ENCODE peak calls at places on chromosomes 1 and 21, in nine cellular contexts. One of them, this sample, is unnamed. For H3K9me3 and H3K4me1, the result is how much of the 10 kb centered on the place peaks cover.

GRCh38 chr1:237684236-237684635 is 206.5 kb downstream of the ZP4 start:
- DNase-seq in uterus: no peak
- DNase-seq in naive thymus-derived CD4-positive, alpha-beta T cell: no peak
- DNase-seq in cardiac muscle cell: peak
- DNase-seq in heart left ventricle: no peak
- DNase-seq in mesenchymal stem cell: peak
- DNase-seq in psoas muscle: no peak
- DNase-seq in Peyer's patch: no peak
- DNase-seq in ovary: no peak
- DNase-seq in this sample: no peak

GRCh38 chr1:192067360-192067759 is 90.9 kb upstream of the RGS18 start:
- DNase-seq in uterus: no peak
- DNase-seq in naive thymus-derived CD4-positive, alpha-beta T cell: no peak
- DNase-seq in cardiac muscle cell: no peak
- DNase-seq in heart left ventricle: no peak
- DNase-seq in mesenchymal stem cell: no peak
- DNase-seq in psoas muscle: no peak
- DNase-seq in Peyer's patch: no peak
- DNase-seq in ovary: no peak
- DNase-seq in this sample: no peak

GRCh38 chr1:111602974-111603373 is 16.6 kb upstream of the RAP1A start:
- DNase-seq in uterus: no peak
- DNase-seq in naive thymus-derived CD4-positive, alpha-beta T cell: no peak
- DNase-seq in cardiac muscle cell: no peak
- DNase-seq in heart left ventricle: no peak
- DNase-seq in mesenchymal stem cell: no peak
- DNase-seq in psoas muscle: no peak
- DNase-seq in Peyer's patch: no peak
- DNase-seq in ovary: no peak
- DNase-seq in this sample: no peak

GRCh38 chr1:90704817-90705216 is 12.3 kb downstream of the BARHL2 start:
- DNase-seq in uterus: no peak
- DNase-seq in naive thymus-derived CD4-positive, alpha-beta T cell: no peak
- DNase-seq in cardiac muscle cell: no peak
- DNase-seq in heart left ventricle: no peak
- DNase-seq in mesenchymal stem cell: no peak
- DNase-seq in psoas muscle: no peak
- DNase-seq in Peyer's patch: no peak
- DNase-seq in ovary: no peak
- DNase-seq in this sample: no peak

GRCh38 chr1:151839457-151840409 is at the start of gene C2CD4D:
- DNase-seq in uterus: no peak
- DNase-seq in naive thymus-derived CD4-positive, alpha-beta T cell: peak
- DNase-seq in cardiac muscle cell: peak
- DNase-seq in heart left ventricle: peak
- DNase-seq in mesenchymal stem cell: peak
- DNase-seq in psoas muscle: no peak
- DNase-seq in Peyer's patch: peak
- DNase-seq in ovary: no peak
- DNase-seq in this sample: peak

GRCh38 chr1:16163882-16164820 is 8.3 kb upstream of the EPHA2 start:
- DNase-seq in uterus: peak
- DNase-seq in naive thymus-derived CD4-positive, alpha-beta T cell: no peak
- DNase-seq in cardiac muscle cell: peak
- DNase-seq in heart left ventricle: no peak
- DNase-seq in mesenchymal stem cell: peak
- DNase-seq in psoas muscle: no peak
- DNase-seq in Peyer's patch: no peak
- DNase-seq in ovary: no peak
- DNase-seq in this sample: no peak

GRCh38 chr1:218211241-218211640 is 73.9 kb upstream of the RRP15 start:
- DNase-seq in uterus: no peak
- DNase-seq in naive thymus-derived CD4-positive, alpha-beta T cell: no peak
- DNase-seq in cardiac muscle cell: peak
- DNase-seq in heart left ventricle: no peak
- DNase-seq in mesenchymal stem cell: no peak
- DNase-seq in psoas muscle: no peak
- DNase-seq in Peyer's patch: no peak
- DNase-seq in ovary: no peak
- DNase-seq in this sample: no peak

GRCh38 chr1:229377429-229377828 is 34.6 kb upstream of the CCSAP start:
- DNase-seq in uterus: no peak
- DNase-seq in naive thymus-derived CD4-positive, alpha-beta T cell: no peak
- DNase-seq in cardiac muscle cell: no peak
- DNase-seq in heart left ventricle: no peak
- DNase-seq in mesenchymal stem cell: no peak
- DNase-seq in psoas muscle: no peak
- DNase-seq in Peyer's patch: no peak
- DNase-seq in ovary: no peak
- DNase-seq in this sample: no peak

GRCh38 chr1:14626869-14627607 is 28.6 kb downstream of the KAZN start:
- DNase-seq in uterus: no peak
- DNase-seq in naive thymus-derived CD4-positive, alpha-beta T cell: no peak
- DNase-seq in cardiac muscle cell: peak
- DNase-seq in heart left ventricle: peak
- DNase-seq in mesenchymal stem cell: peak
- DNase-seq in psoas muscle: peak
- DNase-seq in Peyer's patch: no peak
- DNase-seq in ovary: no peak
- DNase-seq in this sample: no peak

GRCh38 chr1:85230305-85230977 is 29.0 kb downstream of the C1orf52 start:
- DNase-seq in uterus: no peak
- DNase-seq in naive thymus-derived CD4-positive, alpha-beta T cell: no peak
- DNase-seq in cardiac muscle cell: no peak
- DNase-seq in heart left ventricle: no peak
- DNase-seq in mesenchymal stem cell: no peak
- DNase-seq in psoas muscle: no peak
- DNase-seq in Peyer's patch: no peak
- DNase-seq in ovary: no peak
- DNase-seq in this sample: no peak

GRCh38 chr1:64601207-64601606 is 131.3 kb downstream of the CACHD1 start:
- DNase-seq in uterus: no peak
- DNase-seq in naive thymus-derived CD4-positive, alpha-beta T cell: no peak
- DNase-seq in cardiac muscle cell: no peak
- DNase-seq in heart left ventricle: no peak
- DNase-seq in mesenchymal stem cell: no peak
- DNase-seq in psoas muscle: no peak
- DNase-seq in Peyer's patch: no peak
- DNase-seq in ovary: no peak
- DNase-seq in this sample: no peak

GRCh38 chr1:10642403-10643080 is 153.9 kb downstream of the CASZ1 start:
- DNase-seq in uterus: no peak
- DNase-seq in naive thymus-derived CD4-positive, alpha-beta T cell: no peak
- DNase-seq in cardiac muscle cell: no peak
- DNase-seq in heart left ventricle: no peak
- DNase-seq in mesenchymal stem cell: no peak
- DNase-seq in psoas muscle: no peak
- DNase-seq in Peyer's patch: no peak
- DNase-seq in ovary: no peak
- DNase-seq in this sample: no peak

GRCh38 chr1:201389066-201389465 is 10.1 kb downstream of the LAD1 start:
- DNase-seq in uterus: no peak
- DNase-seq in naive thymus-derived CD4-positive, alpha-beta T cell: no peak
- DNase-seq in cardiac muscle cell: no peak
- DNase-seq in heart left ventricle: no peak
- DNase-seq in mesenchymal stem cell: no peak
- DNase-seq in psoas muscle: no peak
- DNase-seq in Peyer's patch: no peak
- DNase-seq in ovary: no peak
- DNase-seq in this sample: no peak

GRCh38 chr1:85342177-85342576 is 65.7 kb upstream of the BCL10 start:
- DNase-seq in uterus: no peak
- DNase-seq in naive thymus-derived CD4-positive, alpha-beta T cell: no peak
- DNase-seq in cardiac muscle cell: peak
- DNase-seq in heart left ventricle: no peak
- DNase-seq in mesenchymal stem cell: no peak
- DNase-seq in psoas muscle: no peak
- DNase-seq in Peyer's patch: no peak
- DNase-seq in ovary: no peak
- DNase-seq in this sample: no peak

GRCh38 chr1:224718470-224719053 is 102.4 kb downstream of the CNIH3 start:
- DNase-seq in uterus: no peak
- DNase-seq in naive thymus-derived CD4-positive, alpha-beta T cell: no peak
- DNase-seq in cardiac muscle cell: no peak
- DNase-seq in heart left ventricle: no peak
- DNase-seq in mesenchymal stem cell: no peak
- DNase-seq in psoas muscle: no peak
- DNase-seq in Peyer's patch: no peak
- DNase-seq in ovary: no peak
- DNase-seq in this sample: no peak

GRCh38 chr21:37753122-37753599 is 163.1 kb downstream of the KCNJ6 start:
- DNase-seq in uterus: no peak
- DNase-seq in naive thymus-derived CD4-positive, alpha-beta T cell: no peak
- DNase-seq in cardiac muscle cell: no peak
- DNase-seq in heart left ventricle: no peak
- DNase-seq in mesenchymal stem cell: peak
- DNase-seq in psoas muscle: no peak
- DNase-seq in Peyer's patch: no peak
- DNase-seq in ovary: no peak
- DNase-seq in this sample: no peak

GRCh38 chr21:21387891-21388290 is 389.7 kb downstream of the NCAM2 start:
- DNase-seq in uterus: no peak
- DNase-seq in naive thymus-derived CD4-positive, alpha-beta T cell: no peak
- DNase-seq in cardiac muscle cell: no peak
- DNase-seq in heart left ventricle: no peak
- DNase-seq in mesenchymal stem cell: no peak
- DNase-seq in psoas muscle: no peak
- DNase-seq in Peyer's patch: no peak
- DNase-seq in ovary: no peak
- DNase-seq in this sample: no peak

GRCh38 chr21:21384977-21385376 is 386.8 kb downstream of the NCAM2 start:
- DNase-seq in uterus: no peak
- DNase-seq in naive thymus-derived CD4-positive, alpha-beta T cell: no peak
- DNase-seq in cardiac muscle cell: no peak
- DNase-seq in heart left ventricle: no peak
- DNase-seq in mesenchymal stem cell: no peak
- DNase-seq in psoas muscle: no peak
- DNase-seq in Peyer's patch: no peak
- DNase-seq in ovary: no peak
- DNase-seq in this sample: no peak

GRCh38 chr21:21383126-21383525 is 384.9 kb downstream of the NCAM2 start:
- DNase-seq in uterus: no peak
- DNase-seq in naive thymus-derived CD4-positive, alpha-beta T cell: no peak
- DNase-seq in cardiac muscle cell: peak
- DNase-seq in heart left ventricle: no peak
- DNase-seq in mesenchymal stem cell: no peak
- DNase-seq in psoas muscle: no peak
- DNase-seq in Peyer's patch: no peak
- DNase-seq in ovary: no peak
- DNase-seq in this sample: no peak

GRCh38 chr21:21385404-21385803 is 387.2 kb downstream of the NCAM2 start:
- DNase-seq in uterus: no peak
- DNase-seq in naive thymus-derived CD4-positive, alpha-beta T cell: no peak
- DNase-seq in cardiac muscle cell: peak
- DNase-seq in heart left ventricle: no peak
- DNase-seq in mesenchymal stem cell: no peak
- DNase-seq in psoas muscle: no peak
- DNase-seq in Peyer's patch: no peak
- DNase-seq in ovary: no peak
- DNase-seq in this sample: no peak
- H3K9me3 ChIP-seq in uterus: under half
- H3K9me3 ChIP-seq in naive thymus-derived CD4-positive, alpha-beta T cell: under half
- H3K9me3 ChIP-seq in cardiac muscle cell: under half
- H3K9me3 ChIP-seq in heart left ventricle: under half
- H3K9me3 ChIP-seq in mesenchymal stem cell: under half
- H3K9me3 ChIP-seq in psoas muscle: under half
- H3K9me3 ChIP-seq in Peyer's patch: under half
- H3K9me3 ChIP-seq in ovary: under half
- H3K9me3 ChIP-seq in this sample: under half

GRCh38 chr1:84078108-84078823 is 65.8 kb upstream of the PRKACB start:
- DNase-seq in uterus: peak
- DNase-seq in naive thymus-derived CD4-positive, alpha-beta T cell: no peak
- DNase-seq in cardiac muscle cell: peak
- DNase-seq in heart left ventricle: peak
- DNase-seq in mesenchymal stem cell: peak
- DNase-seq in psoas muscle: no peak
- DNase-seq in Peyer's patch: no peak
- DNase-seq in ovary: peak
- DNase-seq in this sample: peak
- H3K27ac ChIP-seq in uterus: peak
- H3K27ac ChIP-seq in naive thymus-derived CD4-positive, alpha-beta T cell: peak
- H3K27ac ChIP-seq in cardiac muscle cell: peak
- H3K27ac ChIP-seq in heart left ventricle: peak
- H3K27ac ChIP-seq in mesenchymal stem cell: peak
- H3K27ac ChIP-seq in psoas muscle: peak
- H3K27ac ChIP-seq in Peyer's patch: peak
- H3K27ac ChIP-seq in ovary: peak
- H3K27ac ChIP-seq in this sample: peak

DNA sequence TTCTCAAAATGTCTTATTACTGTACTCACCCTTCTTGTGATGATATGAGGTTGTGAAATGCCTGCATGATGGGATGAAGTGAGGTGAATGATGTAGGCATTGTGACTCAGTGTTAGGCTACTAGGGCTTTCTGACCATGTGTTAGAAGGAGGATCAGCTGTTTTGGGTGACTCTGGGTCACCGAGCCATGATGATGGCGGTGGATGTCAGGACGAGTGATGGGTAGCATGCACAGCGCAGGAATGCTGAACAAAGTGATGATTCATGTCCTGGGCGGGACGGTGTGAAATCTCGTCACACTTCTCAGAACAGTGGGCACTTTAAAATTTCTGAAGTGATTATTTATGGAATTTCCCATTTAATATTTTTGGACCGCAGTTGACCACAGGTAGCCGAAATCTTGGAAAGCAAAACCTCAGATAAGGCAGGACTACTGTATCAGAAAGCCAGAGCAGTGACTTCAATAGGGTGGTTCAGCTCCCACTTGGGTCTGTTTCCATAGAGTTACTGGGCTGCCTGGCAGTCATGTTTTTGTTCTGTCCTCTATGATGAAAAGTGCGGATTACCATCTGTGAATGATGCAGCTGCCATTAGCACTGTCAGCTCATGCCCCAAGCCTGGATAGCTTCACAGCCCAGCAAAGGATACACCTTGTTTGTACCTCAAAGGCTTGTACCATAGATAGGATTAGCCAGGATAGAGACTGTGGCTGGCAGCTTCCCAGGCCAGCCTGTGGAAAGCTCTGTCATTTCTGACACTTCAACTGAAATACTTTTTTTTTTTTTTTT is 26.6 kb downstream of the IL6R start:
- DNase-seq in uterus: peak
- DNase-seq in naive thymus-derived CD4-positive, alpha-beta T cell: no peak
- DNase-seq in cardiac muscle cell: peak
- DNase-seq in heart left ventricle: no peak
- DNase-seq in mesenchymal stem cell: peak
- DNase-seq in psoas muscle: peak
- DNase-seq in Peyer's patch: no peak
- DNase-seq in ovary: no peak
- DNase-seq in this sample: no peak
- H3K4me1 ChIP-seq in uterus: under half
- H3K4me1 ChIP-seq in naive thymus-derived CD4-positive, alpha-beta T cell: under half
- H3K4me1 ChIP-seq in cardiac muscle cell: under half
- H3K4me1 ChIP-seq in heart left ventricle: under half
- H3K4me1 ChIP-seq in mesenchymal stem cell: under half
- H3K4me1 ChIP-seq in psoas muscle: half or more
- H3K4me1 ChIP-seq in Peyer's patch: half or more
- H3K4me1 ChIP-seq in ovary: under half
- H3K4me1 ChIP-seq in this sample: under half

DNA sequence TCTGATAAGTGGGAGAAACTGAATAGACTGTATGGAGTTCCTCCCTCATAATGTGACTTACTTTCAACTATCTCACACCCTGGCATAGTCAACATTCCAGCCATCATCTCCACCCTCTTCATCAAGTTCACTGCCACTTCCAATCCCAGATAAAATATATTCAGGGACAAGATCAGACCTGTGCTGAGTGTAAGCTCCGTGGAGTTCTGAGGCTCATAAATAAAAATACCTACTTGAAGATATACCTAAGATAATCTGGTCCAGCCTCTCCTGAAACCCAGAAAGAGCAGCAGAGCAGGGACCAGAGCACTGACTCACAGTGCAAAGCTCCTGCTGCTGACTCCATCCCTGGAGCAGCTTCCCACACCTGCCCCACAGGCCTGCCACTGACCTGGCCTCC is 1.7 kb upstream of the LCE7A start:
- DNase-seq in uterus: no peak
- DNase-seq in naive thymus-derived CD4-positive, alpha-beta T cell: no peak
- DNase-seq in cardiac muscle cell: no peak
- DNase-seq in heart left ventricle: no peak
- DNase-seq in mesenchymal stem cell: no peak
- DNase-seq in psoas muscle: no peak
- DNase-seq in Peyer's patch: no peak
- DNase-seq in ovary: no peak
- DNase-seq in this sample: no peak
- H3K9me3 ChIP-seq in uterus: under half
- H3K9me3 ChIP-seq in naive thymus-derived CD4-positive, alpha-beta T cell: under half
- H3K9me3 ChIP-seq in cardiac muscle cell: under half
- H3K9me3 ChIP-seq in heart left ventricle: under half
- H3K9me3 ChIP-seq in mesenchymal stem cell: under half
- H3K9me3 ChIP-seq in psoas muscle: under half
- H3K9me3 ChIP-seq in Peyer's patch: under half
- H3K9me3 ChIP-seq in ovary: under half
- H3K9me3 ChIP-seq in this sample: under half